ENCODE peak calls at places on chromosomes 4 and X, in six cellular contexts. T is IMR-90, F is body of pancreas, B is endothelial cell of umbilical vein, L is HepG2, J is transverse colon. A is an unnamed sample.

GRCh38 chrX:17567173-17567572 is 170.1 kb upstream of the SCML1 start:
- DNase-seq in F (no peak), L (no peak), J (no peak), T (peak; percentile 33), B (no peak), A (no peak)

GRCh38 chr4:180790471-180790870 is 1452.7 kb upstream of the TENM3 start:
- DNase-seq in J (no peak), F (no peak), B (no peak), T (no peak), L (no peak), A (no peak)

GRCh38 chr4:24471623-24472510 is 112.5 kb downstream of the DHX15 start:
- DNase-seq in J (peak; percentile 10), T (no peak), L (no peak), B (no peak), F (no peak), A (peak; percentile 87)

GRCh38 chr4:184802203-184803015 is 23.4 kb downstream of the ACSL1 start:
- DNase-seq in F (no peak), L (no peak), T (peak; percentile 16), J (no peak), B (no peak), A (no peak)

GRCh38 chr4:75696551-75696950 is 23.3 kb upstream of the G3BP2 start:
- DNase-seq in T (no peak), F (no peak), B (no peak), L (no peak), J (no peak), A (no peak)

GRCh38 chrX:150886381-150886780 is 12.1 kb downstream of the CD99L2 start:
- DNase-seq in F (no peak), J (no peak), T (no peak), B (no peak), L (no peak), A (no peak)

GRCh38 chr4:26573389-26573794 is 10.5 kb upstream of the TBC1D19 start:
- DNase-seq in T (peak; percentile 46), J (no peak), B (no peak), L (no peak), F (no peak), A (no peak)

GRCh38 chrX:72169008-72169728 is 12.4 kb upstream of the PIN4 start:
- DNase-seq in F (peak; percentile 2), L (no peak), T (no peak), J (no peak), B (peak; percentile 21), A (no peak)

GRCh38 chr4:5973033-5973432 is 45.2 kb downstream of the C4orf50 start:
- DNase-seq in F (no peak), B (no peak), L (no peak), J (no peak), T (no peak), A (peak; percentile 65)

GRCh38 chr4:6221851-6222760 is 21.8 kb upstream of the JAKMIP1 start:
- DNase-seq in T (no peak), L (no peak), B (no peak), F (peak; percentile 72), J (peak; percentile 16), A (peak; percentile 64)

GRCh38 chr4:86181585-86181984 is 178.3 kb downstream of the MAPK10 start:
- DNase-seq in J (no peak), L (no peak), F (no peak), B (no peak), T (peak; percentile 34), A (no peak)

GRCh38 chr4:36168127-36168898 is 76.0 kb downstream of the ARAP2 start:
- DNase-seq in F (no peak), B (no peak), L (no peak), T (peak; percentile 25), J (no peak), A (no peak)

GRCh38 chr4:150906987-150907633 is 108.0 kb downstream of the LRBA start:
- DNase-seq in L (no peak), B (no peak), F (no peak), J (no peak), T (no peak), A (no peak)

GRCh38 chr4:6385288-6385687 is 87.1 kb downstream of the PPP2R2C start:
- DNase-seq in B (no peak), L (no peak), T (no peak), J (no peak), F (no peak), A (no peak)

GRCh38 chr4:54930226-54930625 is 195.2 kb downstream of the KDR start:
- DNase-seq in J (no peak), T (peak; percentile 31), F (no peak), B (peak; percentile 99), L (no peak), A (no peak)

GRCh38 chr4:10738826-10739489 is 54.4 kb upstream of the CLNK start:
- DNase-seq in J (no peak), B (no peak), F (no peak), T (peak; percentile 24), L (no peak), A (no peak)

GRCh38 chrX:154727418-154728323 is 23.2 kb downstream of the GAB3 start:
- DNase-seq in T (peak; percentile 77), B (peak; percentile 86), F (peak; percentile 55), J (peak; percentile 47), L (no peak), A (peak; percentile 30)

GRCh38 chr4:83075696-83076095 is 38.8 kb downstream of the PLAC8 start:
- DNase-seq in T (peak; percentile 78), J (no peak), L (no peak), F (no peak), B (peak; percentile 78), A (no peak)

GRCh38 chr4:1031956-1032795 is 20.8 kb downstream of the FGFRL1 start:
- DNase-seq in T (no peak), J (no peak), F (no peak), L (no peak), B (no peak), A (no peak)

GRCh38 chr4:106315476-106315967 is 487 bp downstream of the TBCK start:
- DNase-seq in J (no peak), L (peak; percentile 39), B (no peak), F (no peak), T (peak; percentile 34), A (no peak)

GRCh38 chr4:70838972-70839536 is 636 bp downstream of the GRSF1 start:
- DNase-seq in T (peak; percentile 49), J (peak; percentile 72), B (peak; percentile 75), L (peak; percentile 34), F (peak; percentile 76), A (peak; percentile 36)
- TF ChIP-seq POLR2A in T (no peak), J (peak; percentile 48), B (no peak), L (no peak), F (peak; percentile 48), A (no peak)

GRCh38 chr4:109683621-109684253 is 19.5 kb downstream of the CASP6 start:
- DNase-seq in F (no peak), L (no peak), J (no peak), T (no peak), B (no peak), A (no peak)
- TF ChIP-seq CTCF in F (no peak), L (no peak), J (no peak), T (no peak), B (no peak), A (no peak)

GRCh38 chr4:37763831-37764230 is 62.7 kb upstream of the PGM2 start:
- DNase-seq in J (no peak), L (no peak), F (peak; percentile 9), T (no peak), B (no peak), A (no peak)

GRCh38 chr4:37760840-37761239 is 65.6 kb upstream of the PGM2 start:
- DNase-seq in L (no peak), B (no peak), J (no peak), F (peak; percentile 26), T (no peak), A (no peak)

GRCh38 chr4:37759833-37760232 is 66.7 kb upstream of the PGM2 start:
- DNase-seq in B (no peak), J (no peak), L (no peak), T (no peak), F (no peak), A (no peak)

GRCh38 chr4:37763164-37763444 is 63.4 kb upstream of the PGM2 start:
- DNase-seq in F (no peak), J (no peak), B (no peak), L (no peak), T (no peak), A (no peak)

GRCh38 chr4:37762294-37763163 is 64.0 kb upstream of the PGM2 start:
- DNase-seq in L (peak; percentile 9), J (no peak), T (peak; percentile 36), B (peak; percentile 35), F (peak; percentile 21), A (no peak)
- H3K4me3 ChIP-seq in L (no peak overlapping the region), J (no peak overlapping the region), T (no peak overlapping the region), B (no peak overlapping the region), F (no peak overlapping the region), A (no peak overlapping the region)

DNA sequence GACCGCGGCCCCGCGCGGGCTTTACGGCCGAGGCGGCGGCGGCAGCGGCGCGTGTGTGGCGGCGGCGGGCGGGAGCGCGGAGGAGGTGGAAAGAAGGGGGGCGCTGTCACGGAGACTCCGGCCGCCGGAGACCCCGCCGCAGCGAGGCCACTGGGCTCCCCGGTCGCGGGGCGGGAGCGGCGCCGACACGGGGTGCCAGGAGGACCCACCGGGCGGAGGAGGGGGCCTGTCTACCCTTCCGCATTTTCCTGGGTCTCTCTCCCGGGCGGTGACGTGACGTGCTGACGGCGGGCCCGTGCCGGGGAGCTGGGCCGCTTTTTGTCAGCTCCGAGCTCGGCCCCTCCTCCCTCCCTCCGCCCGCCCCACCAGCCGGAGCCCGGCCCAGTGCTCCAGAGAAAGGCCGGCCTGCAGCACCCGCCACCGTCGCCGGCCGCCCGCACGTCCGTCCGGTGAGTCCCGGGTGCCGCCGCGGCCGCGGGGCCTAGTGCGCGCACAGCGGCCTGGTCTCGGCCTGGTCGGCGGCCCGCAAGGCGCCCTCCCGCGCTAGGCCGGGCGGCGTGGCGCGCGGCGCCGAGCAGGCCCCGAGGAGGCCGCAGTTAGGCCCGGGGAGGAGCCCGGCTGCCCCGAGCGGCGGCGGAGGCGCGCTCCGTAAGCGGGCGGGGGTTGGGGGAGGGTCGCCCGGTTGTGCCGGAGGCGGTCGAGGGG is at the start of gene ZFX:
- DNase-seq in L (peak; percentile 9), B (peak; percentile 23), F (peak; percentile 68), J (peak; percentile 82), T (peak; percentile 63), A (peak; percentile 95)
- TF ChIP-seq POLR2A in L (peak; percentile 49), B (peak; percentile 8), F (peak; percentile 60), J (peak; percentile 53), T (peak; percentile 32), A (no peak)

DNA sequence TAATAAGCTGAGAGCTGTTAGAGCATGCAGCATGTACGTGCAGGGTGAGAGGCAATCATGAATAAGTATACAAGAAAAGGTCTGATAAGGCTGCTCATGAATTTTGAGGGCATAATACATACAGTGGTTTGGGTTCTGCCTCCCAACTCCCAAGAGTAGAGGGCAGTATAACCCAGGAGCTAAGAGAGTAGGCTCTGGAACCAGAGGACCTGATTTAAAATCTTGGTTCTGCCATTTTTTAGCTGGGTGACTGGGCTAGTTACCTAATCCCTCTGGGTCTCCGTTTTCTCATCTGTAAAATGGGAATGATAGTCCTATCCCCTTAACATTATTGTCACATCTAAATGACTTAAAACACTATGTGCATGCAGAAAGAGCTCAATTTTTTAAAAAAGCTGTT is 85.3 kb downstream of the LNX1 start:
- DNase-seq in L (no peak), F (no peak), T (peak; percentile 30), B (peak; percentile 23), J (no peak), A (no peak)
- TF ChIP-seq CTCF in L (peak; percentile 31), F (no peak), T (peak; percentile 47), B (peak; percentile 32), J (no peak), A (no peak)

DNA sequence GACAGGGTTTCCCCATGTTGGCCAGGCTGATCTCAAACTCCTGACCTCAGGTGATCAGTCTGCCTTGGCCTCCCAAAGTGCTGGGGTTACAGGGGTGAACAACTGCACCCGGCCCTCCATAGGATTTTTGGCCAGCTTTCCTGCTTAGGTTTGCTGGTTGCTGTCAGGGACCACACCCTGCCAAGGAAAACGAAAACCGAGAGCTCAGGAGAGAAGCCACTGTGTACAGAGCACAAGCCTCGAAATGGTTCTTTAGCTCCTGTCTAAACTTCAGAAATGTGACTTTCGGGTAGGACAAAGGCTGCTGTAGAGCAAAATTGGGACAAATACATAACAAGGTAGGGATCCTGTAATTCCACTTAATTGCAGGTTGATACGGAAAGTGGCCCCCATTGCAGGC is 146.3 kb upstream of the ATP6AP2 start:
- DNase-seq in F (no peak), L (no peak), T (no peak), J (no peak), B (no peak), A (peak; percentile 65)
- H3K4me3 ChIP-seq in F (no peak overlapping the region), L (no peak overlapping the region), T (no peak overlapping the region), J (no peak overlapping the region), B (no peak overlapping the region), A (no peak overlapping the region)

A was measured in lower leg skin.